ENCODE peak calls at places on chromosomes 1 and 21, in ten cellular contexts. One of them, this sample, is unnamed.

GRCh38 chr1:101738475-101738874 is 258.3 kb downstream of the OLFM3 start:
- DNase-seq in left ventricle myocardium inferior: no peak
- DNase-seq in posterior vena cava: no peak
- DNase-seq in immature natural killer cell: no peak
- DNase-seq in NCI-H1436 treated with DMSO at 0.1 percent for 48 hours: no peak
- DNase-seq in stimulated activated CD4-positive, alpha-beta T cell treated with anti-CD3 and anti-CD28 coated beads, Interleukin-4, amount 100 ng/mL, for 48 hours: no peak
- DNase-seq in ACHN: no peak
- DNase-seq in HT1080: peak; percentile 59
- DNase-seq in NCI-H2081: no peak
- DNase-seq in stimulated activated CD8-positive, alpha-beta memory T cell treated with anti-CD3 and anti-CD28 coated beads, Interleukin-4, amount 100 ng/mL, for 4 hours: no peak
- DNase-seq in this sample: no peak

GRCh38 chr1:33460947-33461629 is 11.4 kb upstream of the ZSCAN20 start:
- DNase-seq in HT1080: no peak
- DNase-seq in posterior vena cava: no peak
- DNase-seq in stimulated activated CD8-positive, alpha-beta memory T cell treated with anti-CD3 and anti-CD28 coated beads, Interleukin-4, amount 100 ng/mL, for 4 hours: no peak
- DNase-seq in ACHN: no peak
- DNase-seq in NCI-H1436 treated with DMSO at 0.1 percent for 48 hours: no peak
- DNase-seq in stimulated activated CD4-positive, alpha-beta T cell treated with anti-CD3 and anti-CD28 coated beads, Interleukin-4, amount 100 ng/mL, for 48 hours: no peak
- DNase-seq in NCI-H2081: no peak
- DNase-seq in immature natural killer cell: no peak
- DNase-seq in left ventricle myocardium inferior: peak; percentile 55
- DNase-seq in this sample: no peak

GRCh38 chr1:161299347-161299746 is 10.4 kb downstream of the MPZ start:
- DNase-seq in posterior vena cava: no peak
- DNase-seq in HT1080: no peak
- DNase-seq in stimulated activated CD8-positive, alpha-beta memory T cell treated with anti-CD3 and anti-CD28 coated beads, Interleukin-4, amount 100 ng/mL, for 4 hours: no peak
- DNase-seq in NCI-H2081: no peak
- DNase-seq in NCI-H1436 treated with DMSO at 0.1 percent for 48 hours: no peak
- DNase-seq in immature natural killer cell: no peak
- DNase-seq in left ventricle myocardium inferior: no peak
- DNase-seq in ACHN: no peak
- DNase-seq in stimulated activated CD4-positive, alpha-beta T cell treated with anti-CD3 and anti-CD28 coated beads, Interleukin-4, amount 100 ng/mL, for 48 hours: no peak
- DNase-seq in this sample: no peak

GRCh38 chr1:204377800-204378608 is 18.3 kb upstream of the PLEKHA6 start:
- DNase-seq in NCI-H1436 treated with DMSO at 0.1 percent for 48 hours: peak; percentile 30
- DNase-seq in posterior vena cava: no peak
- DNase-seq in NCI-H2081: peak; percentile 52
- DNase-seq in HT1080: peak; percentile 28
- DNase-seq in left ventricle myocardium inferior: peak; percentile 19
- DNase-seq in stimulated activated CD4-positive, alpha-beta T cell treated with anti-CD3 and anti-CD28 coated beads, Interleukin-4, amount 100 ng/mL, for 48 hours: no peak
- DNase-seq in ACHN: peak; percentile 85
- DNase-seq in stimulated activated CD8-positive, alpha-beta memory T cell treated with anti-CD3 and anti-CD28 coated beads, Interleukin-4, amount 100 ng/mL, for 4 hours: no peak
- DNase-seq in immature natural killer cell: peak; percentile 30
- DNase-seq in this sample: no peak

GRCh38 chr1:243882276-243882675 is 32.2 kb upstream of the AKT3 start:
- DNase-seq in NCI-H2081: no peak
- DNase-seq in ACHN: no peak
- DNase-seq in stimulated activated CD4-positive, alpha-beta T cell treated with anti-CD3 and anti-CD28 coated beads, Interleukin-4, amount 100 ng/mL, for 48 hours: no peak
- DNase-seq in HT1080: peak; percentile 39
- DNase-seq in NCI-H1436 treated with DMSO at 0.1 percent for 48 hours: no peak
- DNase-seq in stimulated activated CD8-positive, alpha-beta memory T cell treated with anti-CD3 and anti-CD28 coated beads, Interleukin-4, amount 100 ng/mL, for 4 hours: no peak
- DNase-seq in immature natural killer cell: no peak
- DNase-seq in posterior vena cava: no peak
- DNase-seq in left ventricle myocardium inferior: no peak
- DNase-seq in this sample: no peak

GRCh38 chr1:54107131-54107530 is 45.7 kb downstream of the CDCP2 start:
- DNase-seq in stimulated activated CD8-positive, alpha-beta memory T cell treated with anti-CD3 and anti-CD28 coated beads, Interleukin-4, amount 100 ng/mL, for 4 hours: no peak
- DNase-seq in immature natural killer cell: no peak
- DNase-seq in ACHN: no peak
- DNase-seq in left ventricle myocardium inferior: no peak
- DNase-seq in NCI-H2081: no peak
- DNase-seq in stimulated activated CD4-positive, alpha-beta T cell treated with anti-CD3 and anti-CD28 coated beads, Interleukin-4, amount 100 ng/mL, for 48 hours: no peak
- DNase-seq in NCI-H1436 treated with DMSO at 0.1 percent for 48 hours: no peak
- DNase-seq in posterior vena cava: no peak
- DNase-seq in HT1080: peak; percentile 36
- DNase-seq in this sample: no peak

GRCh38 chr1:209411491-209411929 is 172.0 kb upstream of the CAMK1G start:
- DNase-seq in ACHN: no peak
- DNase-seq in stimulated activated CD8-positive, alpha-beta memory T cell treated with anti-CD3 and anti-CD28 coated beads, Interleukin-4, amount 100 ng/mL, for 4 hours: no peak
- DNase-seq in HT1080: no peak
- DNase-seq in NCI-H2081: no peak
- DNase-seq in stimulated activated CD4-positive, alpha-beta T cell treated with anti-CD3 and anti-CD28 coated beads, Interleukin-4, amount 100 ng/mL, for 48 hours: no peak
- DNase-seq in immature natural killer cell: no peak
- DNase-seq in left ventricle myocardium inferior: no peak
- DNase-seq in posterior vena cava: no peak
- DNase-seq in NCI-H1436 treated with DMSO at 0.1 percent for 48 hours: no peak
- DNase-seq in this sample: no peak

GRCh38 chr1:227917081-227917950 is 30.4 kb downstream of the WNT9A start:
- DNase-seq in NCI-H1436 treated with DMSO at 0.1 percent for 48 hours: no peak
- DNase-seq in stimulated activated CD8-positive, alpha-beta memory T cell treated with anti-CD3 and anti-CD28 coated beads, Interleukin-4, amount 100 ng/mL, for 4 hours: no peak
- DNase-seq in left ventricle myocardium inferior: no peak
- DNase-seq in posterior vena cava: no peak
- DNase-seq in NCI-H2081: no peak
- DNase-seq in stimulated activated CD4-positive, alpha-beta T cell treated with anti-CD3 and anti-CD28 coated beads, Interleukin-4, amount 100 ng/mL, for 48 hours: no peak
- DNase-seq in ACHN: no peak
- DNase-seq in HT1080: no peak
- DNase-seq in immature natural killer cell: no peak
- DNase-seq in this sample: no peak

GRCh38 chr1:154866995-154867795 is 2.9 kb downstream of the KCNN3 start:
- DNase-seq in ACHN: peak; percentile 72
- DNase-seq in immature natural killer cell: no peak
- DNase-seq in HT1080: peak; percentile 86
- DNase-seq in left ventricle myocardium inferior: no peak
- DNase-seq in NCI-H2081: no peak
- DNase-seq in NCI-H1436 treated with DMSO at 0.1 percent for 48 hours: no peak
- DNase-seq in stimulated activated CD8-positive, alpha-beta memory T cell treated with anti-CD3 and anti-CD28 coated beads, Interleukin-4, amount 100 ng/mL, for 4 hours: no peak
- DNase-seq in posterior vena cava: no peak
- DNase-seq in stimulated activated CD4-positive, alpha-beta T cell treated with anti-CD3 and anti-CD28 coated beads, Interleukin-4, amount 100 ng/mL, for 48 hours: peak; percentile 30
- DNase-seq in this sample: peak; percentile 45

GRCh38 chr1:63322944-63323865 is 838 bp downstream of the FOXD3 start:
- DNase-seq in NCI-H2081: peak; percentile 78
- DNase-seq in stimulated activated CD4-positive, alpha-beta T cell treated with anti-CD3 and anti-CD28 coated beads, Interleukin-4, amount 100 ng/mL, for 48 hours: no peak
- DNase-seq in HT1080: no peak
- DNase-seq in immature natural killer cell: peak; percentile 41
- DNase-seq in left ventricle myocardium inferior: no peak
- DNase-seq in stimulated activated CD8-positive, alpha-beta memory T cell treated with anti-CD3 and anti-CD28 coated beads, Interleukin-4, amount 100 ng/mL, for 4 hours: no peak
- DNase-seq in ACHN: no peak
- DNase-seq in NCI-H1436 treated with DMSO at 0.1 percent for 48 hours: no peak
- DNase-seq in posterior vena cava: no peak
- DNase-seq in this sample: no peak

GRCh38 chr1:39872698-39873097 is 10.6 kb downstream of the TRIT1 start:
- DNase-seq in NCI-H2081: no peak
- DNase-seq in NCI-H1436 treated with DMSO at 0.1 percent for 48 hours: no peak
- DNase-seq in HT1080: no peak
- DNase-seq in immature natural killer cell: no peak
- DNase-seq in stimulated activated CD8-positive, alpha-beta memory T cell treated with anti-CD3 and anti-CD28 coated beads, Interleukin-4, amount 100 ng/mL, for 4 hours: no peak
- DNase-seq in posterior vena cava: no peak
- DNase-seq in left ventricle myocardium inferior: no peak
- DNase-seq in stimulated activated CD4-positive, alpha-beta T cell treated with anti-CD3 and anti-CD28 coated beads, Interleukin-4, amount 100 ng/mL, for 48 hours: no peak
- DNase-seq in ACHN: no peak
- DNase-seq in this sample: no peak

GRCh38 chr1:22727873-22728272 is 17.2 kb downstream of the EPHB2 start:
- DNase-seq in HT1080: no peak
- DNase-seq in immature natural killer cell: no peak
- DNase-seq in posterior vena cava: no peak
- DNase-seq in ACHN: no peak
- DNase-seq in stimulated activated CD4-positive, alpha-beta T cell treated with anti-CD3 and anti-CD28 coated beads, Interleukin-4, amount 100 ng/mL, for 48 hours: no peak
- DNase-seq in stimulated activated CD8-positive, alpha-beta memory T cell treated with anti-CD3 and anti-CD28 coated beads, Interleukin-4, amount 100 ng/mL, for 4 hours: no peak
- DNase-seq in left ventricle myocardium inferior: no peak
- DNase-seq in NCI-H1436 treated with DMSO at 0.1 percent for 48 hours: no peak
- DNase-seq in NCI-H2081: no peak
- DNase-seq in this sample: no peak

GRCh38 chr1:14140800-14141526 is 441.0 kb downstream of the PRDM2 start:
- DNase-seq in immature natural killer cell: no peak
- DNase-seq in NCI-H2081: no peak
- DNase-seq in NCI-H1436 treated with DMSO at 0.1 percent for 48 hours: no peak
- DNase-seq in HT1080: no peak
- DNase-seq in posterior vena cava: no peak
- DNase-seq in stimulated activated CD8-positive, alpha-beta memory T cell treated with anti-CD3 and anti-CD28 coated beads, Interleukin-4, amount 100 ng/mL, for 4 hours: no peak
- DNase-seq in ACHN: peak; percentile 21
- DNase-seq in stimulated activated CD4-positive, alpha-beta T cell treated with anti-CD3 and anti-CD28 coated beads, Interleukin-4, amount 100 ng/mL, for 48 hours: no peak
- DNase-seq in left ventricle myocardium inferior: peak; percentile 72
- DNase-seq in this sample: peak; percentile 19

GRCh38 chr1:48681476-48682305 is 95.0 kb downstream of the BEND5 start:
- DNase-seq in stimulated activated CD4-positive, alpha-beta T cell treated with anti-CD3 and anti-CD28 coated beads, Interleukin-4, amount 100 ng/mL, for 48 hours: no peak
- DNase-seq in posterior vena cava: no peak
- DNase-seq in stimulated activated CD8-positive, alpha-beta memory T cell treated with anti-CD3 and anti-CD28 coated beads, Interleukin-4, amount 100 ng/mL, for 4 hours: no peak
- DNase-seq in NCI-H1436 treated with DMSO at 0.1 percent for 48 hours: no peak
- DNase-seq in ACHN: no peak
- DNase-seq in immature natural killer cell: no peak
- DNase-seq in HT1080: peak; percentile 70
- DNase-seq in left ventricle myocardium inferior: no peak
- DNase-seq in NCI-H2081: no peak
- DNase-seq in this sample: peak; percentile 26

GRCh38 chr1:63893976-63894375 is 120.2 kb downstream of the ROR1 start:
- DNase-seq in ACHN: peak; percentile 57
- DNase-seq in HT1080: peak; percentile 78
- DNase-seq in NCI-H2081: no peak
- DNase-seq in stimulated activated CD8-positive, alpha-beta memory T cell treated with anti-CD3 and anti-CD28 coated beads, Interleukin-4, amount 100 ng/mL, for 4 hours: no peak
- DNase-seq in immature natural killer cell: no peak
- DNase-seq in posterior vena cava: no peak
- DNase-seq in stimulated activated CD4-positive, alpha-beta T cell treated with anti-CD3 and anti-CD28 coated beads, Interleukin-4, amount 100 ng/mL, for 48 hours: no peak
- DNase-seq in NCI-H1436 treated with DMSO at 0.1 percent for 48 hours: no peak
- DNase-seq in left ventricle myocardium inferior: no peak
- DNase-seq in this sample: no peak

GRCh38 chr1:111513410-111514020 is 10.1 kb upstream of the ADORA3 start:
- DNase-seq in NCI-H2081: no peak
- DNase-seq in posterior vena cava: no peak
- DNase-seq in NCI-H1436 treated with DMSO at 0.1 percent for 48 hours: no peak
- DNase-seq in left ventricle myocardium inferior: peak; percentile 20
- DNase-seq in ACHN: no peak
- DNase-seq in immature natural killer cell: no peak
- DNase-seq in HT1080: no peak
- DNase-seq in stimulated activated CD8-positive, alpha-beta memory T cell treated with anti-CD3 and anti-CD28 coated beads, Interleukin-4, amount 100 ng/mL, for 4 hours: no peak
- DNase-seq in stimulated activated CD4-positive, alpha-beta T cell treated with anti-CD3 and anti-CD28 coated beads, Interleukin-4, amount 100 ng/mL, for 48 hours: no peak
- DNase-seq in this sample: no peak

GRCh38 chr1:95353185-95353584 is 119.2 kb downstream of the RWDD3 start:
- DNase-seq in ACHN: no peak
- DNase-seq in posterior vena cava: no peak
- DNase-seq in immature natural killer cell: no peak
- DNase-seq in stimulated activated CD4-positive, alpha-beta T cell treated with anti-CD3 and anti-CD28 coated beads, Interleukin-4, amount 100 ng/mL, for 48 hours: no peak
- DNase-seq in NCI-H1436 treated with DMSO at 0.1 percent for 48 hours: peak; percentile 80
- DNase-seq in HT1080: no peak
- DNase-seq in NCI-H2081: peak; percentile 86
- DNase-seq in left ventricle myocardium inferior: no peak
- DNase-seq in stimulated activated CD8-positive, alpha-beta memory T cell treated with anti-CD3 and anti-CD28 coated beads, Interleukin-4, amount 100 ng/mL, for 4 hours: no peak
- DNase-seq in this sample: no peak

GRCh38 chr1:170790175-170790574 is 126.2 kb downstream of the PRRX1 start:
- DNase-seq in stimulated activated CD8-positive, alpha-beta memory T cell treated with anti-CD3 and anti-CD28 coated beads, Interleukin-4, amount 100 ng/mL, for 4 hours: no peak
- DNase-seq in immature natural killer cell: no peak
- DNase-seq in NCI-H1436 treated with DMSO at 0.1 percent for 48 hours: no peak
- DNase-seq in stimulated activated CD4-positive, alpha-beta T cell treated with anti-CD3 and anti-CD28 coated beads, Interleukin-4, amount 100 ng/mL, for 48 hours: no peak
- DNase-seq in HT1080: no peak
- DNase-seq in left ventricle myocardium inferior: no peak
- DNase-seq in posterior vena cava: no peak
- DNase-seq in ACHN: no peak
- DNase-seq in NCI-H2081: no peak
- DNase-seq in this sample: no peak

GRCh38 chr1:27912429-27912828 is 22.4 kb upstream of the SMPDL3B start:
- DNase-seq in HT1080: no peak
- DNase-seq in stimulated activated CD4-positive, alpha-beta T cell treated with anti-CD3 and anti-CD28 coated beads, Interleukin-4, amount 100 ng/mL, for 48 hours: no peak
- DNase-seq in NCI-H1436 treated with DMSO at 0.1 percent for 48 hours: no peak
- DNase-seq in immature natural killer cell: no peak
- DNase-seq in posterior vena cava: no peak
- DNase-seq in ACHN: no peak
- DNase-seq in stimulated activated CD8-positive, alpha-beta memory T cell treated with anti-CD3 and anti-CD28 coated beads, Interleukin-4, amount 100 ng/mL, for 4 hours: no peak
- DNase-seq in NCI-H2081: no peak
- DNase-seq in left ventricle myocardium inferior: no peak
- DNase-seq in this sample: no peak

GRCh38 chr1:145757420-145757819 is 38.1 kb downstream of the CD160 start:
- DNase-seq in left ventricle myocardium inferior: no peak
- DNase-seq in ACHN: no peak
- DNase-seq in stimulated activated CD4-positive, alpha-beta T cell treated with anti-CD3 and anti-CD28 coated beads, Interleukin-4, amount 100 ng/mL, for 48 hours: no peak
- DNase-seq in posterior vena cava: no peak
- DNase-seq in NCI-H1436 treated with DMSO at 0.1 percent for 48 hours: no peak
- DNase-seq in immature natural killer cell: no peak
- DNase-seq in stimulated activated CD8-positive, alpha-beta memory T cell treated with anti-CD3 and anti-CD28 coated beads, Interleukin-4, amount 100 ng/mL, for 4 hours: no peak
- DNase-seq in HT1080: no peak
- DNase-seq in NCI-H2081: no peak
- DNase-seq in this sample: no peak

GRCh38 chr21:27817902-27818623 is 851.2 kb upstream of the ADAMTS5 start:
- DNase-seq in NCI-H1436 treated with DMSO at 0.1 percent for 48 hours: no peak
- DNase-seq in stimulated activated CD8-positive, alpha-beta memory T cell treated with anti-CD3 and anti-CD28 coated beads, Interleukin-4, amount 100 ng/mL, for 4 hours: no peak
- DNase-seq in ACHN: no peak
- DNase-seq in stimulated activated CD4-positive, alpha-beta T cell treated with anti-CD3 and anti-CD28 coated beads, Interleukin-4, amount 100 ng/mL, for 48 hours: no peak
- DNase-seq in posterior vena cava: no peak
- DNase-seq in NCI-H2081: no peak
- DNase-seq in immature natural killer cell: no peak
- DNase-seq in HT1080: no peak
- DNase-seq in left ventricle myocardium inferior: no peak
- DNase-seq in this sample: no peak

GRCh38 chr1:224430511-224431113 is 4.0 kb downstream of the WDR26 start:
- DNase-seq in NCI-H1436 treated with DMSO at 0.1 percent for 48 hours: no peak
- DNase-seq in stimulated activated CD8-positive, alpha-beta memory T cell treated with anti-CD3 and anti-CD28 coated beads, Interleukin-4, amount 100 ng/mL, for 4 hours: no peak
- DNase-seq in immature natural killer cell: peak; percentile 58
- DNase-seq in posterior vena cava: no peak
- DNase-seq in left ventricle myocardium inferior: no peak
- DNase-seq in stimulated activated CD4-positive, alpha-beta T cell treated with anti-CD3 and anti-CD28 coated beads, Interleukin-4, amount 100 ng/mL, for 48 hours: no peak
- DNase-seq in ACHN: peak; percentile 81
- DNase-seq in NCI-H2081: peak; percentile 35
- DNase-seq in HT1080: peak; percentile 73
- DNase-seq in this sample: no peak

GRCh38 chr1:234525156-234525774 is 46.3 kb upstream of the TARBP1 start:
- DNase-seq in ACHN: no peak
- DNase-seq in immature natural killer cell: no peak
- DNase-seq in left ventricle myocardium inferior: no peak
- DNase-seq in stimulated activated CD4-positive, alpha-beta T cell treated with anti-CD3 and anti-CD28 coated beads, Interleukin-4, amount 100 ng/mL, for 48 hours: no peak
- DNase-seq in NCI-H2081: no peak
- DNase-seq in stimulated activated CD8-positive, alpha-beta memory T cell treated with anti-CD3 and anti-CD28 coated beads, Interleukin-4, amount 100 ng/mL, for 4 hours: no peak
- DNase-seq in HT1080: no peak
- DNase-seq in NCI-H1436 treated with DMSO at 0.1 percent for 48 hours: no peak
- DNase-seq in posterior vena cava: no peak
- DNase-seq in this sample: no peak

GRCh38 chr21:41425954-41426655 is at the start of gene MX1:
- DNase-seq in stimulated activated CD8-positive, alpha-beta memory T cell treated with anti-CD3 and anti-CD28 coated beads, Interleukin-4, amount 100 ng/mL, for 4 hours: peak; percentile 75
- DNase-seq in left ventricle myocardium inferior: peak; percentile 81
- DNase-seq in stimulated activated CD4-positive, alpha-beta T cell treated with anti-CD3 and anti-CD28 coated beads, Interleukin-4, amount 100 ng/mL, for 48 hours: peak; percentile 82
- DNase-seq in NCI-H1436 treated with DMSO at 0.1 percent for 48 hours: no peak
- DNase-seq in ACHN: peak; percentile 73
- DNase-seq in immature natural killer cell: peak; percentile 77
- DNase-seq in posterior vena cava: peak; percentile 88
- DNase-seq in NCI-H2081: no peak
- DNase-seq in HT1080: peak; percentile 24
- DNase-seq in this sample: peak; percentile 79

GRCh38 chr1:7007902-7008301 is 222.6 kb downstream of the CAMTA1 start:
- DNase-seq in immature natural killer cell: no peak
- DNase-seq in stimulated activated CD8-positive, alpha-beta memory T cell treated with anti-CD3 and anti-CD28 coated beads, Interleukin-4, amount 100 ng/mL, for 4 hours: no peak
- DNase-seq in stimulated activated CD4-positive, alpha-beta T cell treated with anti-CD3 and anti-CD28 coated beads, Interleukin-4, amount 100 ng/mL, for 48 hours: no peak
- DNase-seq in posterior vena cava: peak; percentile 66
- DNase-seq in HT1080: no peak
- DNase-seq in NCI-H2081: no peak
- DNase-seq in ACHN: no peak
- DNase-seq in left ventricle myocardium inferior: no peak
- DNase-seq in NCI-H1436 treated with DMSO at 0.1 percent for 48 hours: no peak
- DNase-seq in this sample: no peak

GRCh38 chr1:179549368-179549700 is 26.4 kb downstream of the NPHS2 start:
- DNase-seq in stimulated activated CD4-positive, alpha-beta T cell treated with anti-CD3 and anti-CD28 coated beads, Interleukin-4, amount 100 ng/mL, for 48 hours: no peak
- DNase-seq in stimulated activated CD8-positive, alpha-beta memory T cell treated with anti-CD3 and anti-CD28 coated beads, Interleukin-4, amount 100 ng/mL, for 4 hours: no peak
- DNase-seq in left ventricle myocardium inferior: no peak
- DNase-seq in posterior vena cava: no peak
- DNase-seq in HT1080: no peak
- DNase-seq in NCI-H1436 treated with DMSO at 0.1 percent for 48 hours: no peak
- DNase-seq in NCI-H2081: no peak
- DNase-seq in immature natural killer cell: no peak
- DNase-seq in ACHN: no peak
- DNase-seq in this sample: no peak

GRCh38 chr1:26440259-26440658 is 8.1 kb downstream of the DHDDS start:
- DNase-seq in left ventricle myocardium inferior: no peak
- DNase-seq in stimulated activated CD8-positive, alpha-beta memory T cell treated with anti-CD3 and anti-CD28 coated beads, Interleukin-4, amount 100 ng/mL, for 4 hours: no peak
- DNase-seq in immature natural killer cell: no peak
- DNase-seq in ACHN: no peak
- DNase-seq in stimulated activated CD4-positive, alpha-beta T cell treated with anti-CD3 and anti-CD28 coated beads, Interleukin-4, amount 100 ng/mL, for 48 hours: no peak
- DNase-seq in posterior vena cava: no peak
- DNase-seq in HT1080: no peak
- DNase-seq in NCI-H2081: no peak
- DNase-seq in NCI-H1436 treated with DMSO at 0.1 percent for 48 hours: no peak
- DNase-seq in this sample: no peak

GRCh38 chr1:156707486-156708244 is 2.3 kb upstream of the CRABP2 start:
- DNase-seq in left ventricle myocardium inferior: no peak
- DNase-seq in NCI-H1436 treated with DMSO at 0.1 percent for 48 hours: no peak
- DNase-seq in stimulated activated CD8-positive, alpha-beta memory T cell treated with anti-CD3 and anti-CD28 coated beads, Interleukin-4, amount 100 ng/mL, for 4 hours: no peak
- DNase-seq in HT1080: no peak
- DNase-seq in ACHN: no peak
- DNase-seq in immature natural killer cell: no peak
- DNase-seq in NCI-H2081: no peak
- DNase-seq in stimulated activated CD4-positive, alpha-beta T cell treated with anti-CD3 and anti-CD28 coated beads, Interleukin-4, amount 100 ng/mL, for 48 hours: no peak
- DNase-seq in posterior vena cava: no peak
- DNase-seq in this sample: no peak